ENCODE peak calls at places on chromosomes 16 and 17, in six cellular contexts. V is stromal cell of bone marrow; X is NCI-H774; J is activated T-cell treated with anti-CD3 and anti-CD28 coated beads, Interleukin-2, amount 50 U/mL, for 48 hours; E is nephron progenitor cell; M is colonic mucosa. S is an unnamed sample.

GRCh38 chr16:54846761-54847160 is 83.9 kb upstream of the IRX5 start:
- DNase-seq in V (no peak), E (no peak), J (no peak), X (no peak), M (no peak), S (peak)

GRCh38 chr16:1610071-1610840 is 1.6 kb downstream of the IFT140 start:
- DNase-seq in E (peak), J (peak), M (peak), V (peak), X (peak), S (peak)

GRCh38 chr16:66656547-66656946 is 40.0 kb downstream of the CMTM4 start:
- DNase-seq in X (no peak), V (no peak), M (no peak), J (no peak), E (no peak), S (peak)

GRCh38 chr17:48113201-48113676 is 5.7 kb downstream of the SNX11 start:
- DNase-seq in V (no peak), M (no peak), X (no peak), E (no peak), J (peak), S (no peak)

GRCh38 chr17:78484300-78485159 is 92.7 kb downstream of the DNAH17 start:
- DNase-seq in V (no peak), E (peak), X (peak), J (peak), M (peak), S (no peak)

GRCh38 chr17:27206447-27206846 is 87.5 kb upstream of the WSB1 start:
- DNase-seq in M (peak), J (peak), E (no peak), X (no peak), V (no peak), S (no peak)

GRCh38 chr17:61127960-61128359 is 271.7 kb upstream of the TBX2 start:
- DNase-seq in J (no peak), E (no peak), X (no peak), V (peak), M (no peak), S (no peak)

GRCh38 chr16:68406458-68407041 is 41.8 kb downstream of the SMPD3 start:
- DNase-seq in M (no peak), E (no peak), J (no peak), V (peak), X (no peak), S (peak)

GRCh38 chr16:69329369-69330285 is 761 bp downstream of the PDF start:
- DNase-seq in E (peak), V (no peak), J (no peak), X (no peak), M (peak), S (peak)

GRCh38 chr17:34579017-34579946 is at the start of gene TMEM132E:
- DNase-seq in J (peak), V (no peak), M (peak), E (peak), X (peak), S (peak)

GRCh38 chr17:48723555-48724239 is 712 bp downstream of the PRAC2 start:
- DNase-seq in X (peak), E (peak), M (peak), V (no peak), J (peak), S (no peak)